ENCODE peak calls at places on chromosomes 16 and 17, in eight cellular contexts. One of them, this sample, is unnamed.

GRCh38 chr16:13351651-13352217 is 450.3 kb downstream of the SHISA9 start:
- DNase-seq in A549: no peak
- DNase-seq in IMR-90: no peak
- DNase-seq in neural progenitor cell: no peak
- DNase-seq in mesendoderm: peak
- DNase-seq in fibroblast of lung: no peak
- DNase-seq in PC-9: no peak
- DNase-seq in keratinocyte: no peak
- DNase-seq in this sample: no peak

GRCh38 chr17:71849783-71850768 is 270.7 kb upstream of the SOX9 start:
- DNase-seq in A549: no peak
- DNase-seq in IMR-90: no peak
- DNase-seq in neural progenitor cell: no peak
- DNase-seq in mesendoderm: no peak
- DNase-seq in fibroblast of lung: peak
- DNase-seq in PC-9: no peak
- DNase-seq in keratinocyte: no peak
- DNase-seq in this sample: no peak

GRCh38 chr17:40931311-40931710 is 6.1 kb downstream of the KRT23 start:
- DNase-seq in A549: no peak
- DNase-seq in IMR-90: no peak
- DNase-seq in neural progenitor cell: no peak
- DNase-seq in mesendoderm: no peak
- DNase-seq in fibroblast of lung: no peak
- DNase-seq in PC-9: peak
- DNase-seq in keratinocyte: no peak
- DNase-seq in this sample: no peak

GRCh38 chr17:74920679-74921044 is 2.4 kb downstream of the USH1G start:
- DNase-seq in A549: no peak
- DNase-seq in IMR-90: no peak
- DNase-seq in neural progenitor cell: no peak
- DNase-seq in mesendoderm: no peak
- DNase-seq in fibroblast of lung: no peak
- DNase-seq in PC-9: no peak
- DNase-seq in keratinocyte: no peak
- DNase-seq in this sample: no peak

GRCh38 chr17:28267720-28268609 is 51.0 kb upstream of the TMEM97 start:
- DNase-seq in A549: no peak
- DNase-seq in IMR-90: no peak
- DNase-seq in neural progenitor cell: no peak
- DNase-seq in mesendoderm: no peak
- DNase-seq in fibroblast of lung: no peak
- DNase-seq in PC-9: no peak
- DNase-seq in keratinocyte: no peak
- DNase-seq in this sample: no peak

GRCh38 chr16:70714526-70715112 is 28.8 kb upstream of the MTSS2 start:
- DNase-seq in A549: no peak
- DNase-seq in IMR-90: no peak
- DNase-seq in neural progenitor cell: no peak
- DNase-seq in mesendoderm: no peak
- DNase-seq in fibroblast of lung: no peak
- DNase-seq in PC-9: no peak
- DNase-seq in keratinocyte: no peak
- DNase-seq in this sample: no peak

GRCh38 chr17:77770331-77771105 is 188.0 kb upstream of the TNRC6C start:
- DNase-seq in A549: peak
- DNase-seq in IMR-90: peak
- DNase-seq in neural progenitor cell: no peak
- DNase-seq in mesendoderm: peak
- DNase-seq in fibroblast of lung: peak
- DNase-seq in PC-9: no peak
- DNase-seq in keratinocyte: no peak
- DNase-seq in this sample: no peak

GRCh38 chr17:81388612-81389367 is 6.5 kb upstream of the BAHCC1 start:
- DNase-seq in A549: peak
- DNase-seq in IMR-90: no peak
- DNase-seq in neural progenitor cell: peak
- DNase-seq in mesendoderm: peak
- DNase-seq in fibroblast of lung: peak
- DNase-seq in PC-9: no peak
- DNase-seq in keratinocyte: no peak
- DNase-seq in this sample: no peak

GRCh38 chr17:72158895-72159885 is 38.4 kb downstream of the SOX9 start:
- DNase-seq in A549: no peak
- DNase-seq in IMR-90: peak
- DNase-seq in neural progenitor cell: no peak
- DNase-seq in mesendoderm: no peak
- DNase-seq in fibroblast of lung: peak
- DNase-seq in PC-9: no peak
- DNase-seq in keratinocyte: no peak
- DNase-seq in this sample: no peak

GRCh38 chr17:78341559-78342437 is 18.1 kb downstream of the SOCS3 start:
- DNase-seq in A549: peak
- DNase-seq in IMR-90: peak
- DNase-seq in neural progenitor cell: peak
- DNase-seq in mesendoderm: peak
- DNase-seq in fibroblast of lung: peak
- DNase-seq in PC-9: peak
- DNase-seq in keratinocyte: no peak
- DNase-seq in this sample: no peak

GRCh38 chr16:23895052-23895451 is 59.3 kb downstream of the PRKCB start:
- DNase-seq in A549: no peak
- DNase-seq in IMR-90: no peak
- DNase-seq in neural progenitor cell: no peak
- DNase-seq in mesendoderm: no peak
- DNase-seq in fibroblast of lung: no peak
- DNase-seq in PC-9: no peak
- DNase-seq in keratinocyte: no peak
- DNase-seq in this sample: no peak

GRCh38 chr16:56041556-56042140 is 149.6 kb upstream of the GNAO1 start:
- DNase-seq in A549: peak
- DNase-seq in IMR-90: no peak
- DNase-seq in neural progenitor cell: peak
- DNase-seq in mesendoderm: peak
- DNase-seq in fibroblast of lung: no peak
- DNase-seq in PC-9: peak
- DNase-seq in keratinocyte: no peak
- DNase-seq in this sample: peak

GRCh38 chr17:28643979-28644781 is 778 bp downstream of the BLTP2 start:
- DNase-seq in A549: peak
- DNase-seq in IMR-90: peak
- DNase-seq in neural progenitor cell: peak
- DNase-seq in mesendoderm: peak
- DNase-seq in fibroblast of lung: peak
- DNase-seq in PC-9: peak
- DNase-seq in keratinocyte: no peak
- DNase-seq in this sample: peak

GRCh38 chr16:56413381-56413780 is 12.0 kb downstream of the AMFR start:
- DNase-seq in A549: no peak
- DNase-seq in IMR-90: no peak
- DNase-seq in neural progenitor cell: no peak
- DNase-seq in mesendoderm: no peak
- DNase-seq in fibroblast of lung: no peak
- DNase-seq in PC-9: no peak
- DNase-seq in keratinocyte: no peak
- DNase-seq in this sample: no peak

GRCh38 chr17:4241535-4241934 is 22.2 kb downstream of the ANKFY1 start:
- DNase-seq in A549: no peak
- DNase-seq in IMR-90: no peak
- DNase-seq in neural progenitor cell: no peak
- DNase-seq in mesendoderm: no peak
- DNase-seq in fibroblast of lung: no peak
- DNase-seq in PC-9: no peak
- DNase-seq in keratinocyte: no peak
- DNase-seq in this sample: no peak

GRCh38 chr17:27576429-27577123 is 54.4 kb upstream of the LGALS9 start:
- DNase-seq in A549: no peak
- DNase-seq in IMR-90: peak
- DNase-seq in neural progenitor cell: no peak
- DNase-seq in mesendoderm: peak
- DNase-seq in fibroblast of lung: no peak
- DNase-seq in PC-9: peak
- DNase-seq in keratinocyte: no peak
- DNase-seq in this sample: no peak

GRCh38 chr16:54511181-54511731 is 224.7 kb upstream of the IRX3 start:
- DNase-seq in A549: no peak
- DNase-seq in IMR-90: no peak
- DNase-seq in neural progenitor cell: peak
- DNase-seq in mesendoderm: peak
- DNase-seq in fibroblast of lung: peak
- DNase-seq in PC-9: no peak
- DNase-seq in keratinocyte: no peak
- DNase-seq in this sample: no peak
- H3K27ac ChIP-seq in A549: no peak
- H3K27ac ChIP-seq in IMR-90: no peak
- H3K27ac ChIP-seq in neural progenitor cell: no peak
- H3K27ac ChIP-seq in mesendoderm: no peak
- H3K27ac ChIP-seq in fibroblast of lung: no peak
- H3K27ac ChIP-seq in PC-9: no peak
- H3K27ac ChIP-seq in keratinocyte: no peak
- H3K27ac ChIP-seq in this sample: no peak

GRCh38 chr17:48571024-48571818 is 6.9 kb downstream of the HOXB4 start:
- DNase-seq in A549: no peak
- DNase-seq in IMR-90: peak
- DNase-seq in neural progenitor cell: no peak
- DNase-seq in mesendoderm: no peak
- DNase-seq in fibroblast of lung: peak
- DNase-seq in PC-9: no peak
- DNase-seq in keratinocyte: no peak
- DNase-seq in this sample: no peak
- H3K4me2 ChIP-seq in A549: no peak
- H3K4me2 ChIP-seq in IMR-90: peak
- H3K4me2 ChIP-seq in neural progenitor cell: no peak
- H3K4me2 ChIP-seq in mesendoderm: peak
- H3K4me2 ChIP-seq in fibroblast of lung: peak
- H3K4me2 ChIP-seq in PC-9: no peak
- H3K4me2 ChIP-seq in keratinocyte: no peak
- H3K4me2 ChIP-seq in this sample: no peak

GRCh38 chr16:30887927-30888326 is 6.0 kb downstream of the BCL7C start:
- DNase-seq in A549: no peak
- DNase-seq in IMR-90: no peak
- DNase-seq in neural progenitor cell: no peak
- DNase-seq in mesendoderm: no peak
- DNase-seq in fibroblast of lung: no peak
- DNase-seq in PC-9: no peak
- DNase-seq in keratinocyte: no peak
- DNase-seq in this sample: no peak

GRCh38 chr16:30884760-30885159 is 9.1 kb downstream of the BCL7C start:
- DNase-seq in A549: no peak
- DNase-seq in IMR-90: no peak
- DNase-seq in neural progenitor cell: no peak
- DNase-seq in mesendoderm: no peak
- DNase-seq in fibroblast of lung: no peak
- DNase-seq in PC-9: no peak
- DNase-seq in keratinocyte: no peak
- DNase-seq in this sample: no peak

GRCh38 chr16:30886145-30886544 is 7.7 kb downstream of the BCL7C start:
- DNase-seq in A549: no peak
- DNase-seq in IMR-90: no peak
- DNase-seq in neural progenitor cell: no peak
- DNase-seq in mesendoderm: no peak
- DNase-seq in fibroblast of lung: no peak
- DNase-seq in PC-9: no peak
- DNase-seq in keratinocyte: no peak
- DNase-seq in this sample: no peak

GRCh38 chr16:30882429-30883310 is 11.2 kb downstream of the BCL7C start:
- DNase-seq in A549: no peak
- DNase-seq in IMR-90: no peak
- DNase-seq in neural progenitor cell: no peak
- DNase-seq in mesendoderm: no peak
- DNase-seq in fibroblast of lung: no peak
- DNase-seq in PC-9: no peak
- DNase-seq in keratinocyte: no peak
- DNase-seq in this sample: no peak

GRCh38 chr16:30885196-30885595 is 8.7 kb downstream of the BCL7C start:
- DNase-seq in A549: no peak
- DNase-seq in IMR-90: no peak
- DNase-seq in neural progenitor cell: no peak
- DNase-seq in mesendoderm: no peak
- DNase-seq in fibroblast of lung: no peak
- DNase-seq in PC-9: no peak
- DNase-seq in keratinocyte: no peak
- DNase-seq in this sample: no peak
- H3K27ac ChIP-seq in A549: no peak
- H3K27ac ChIP-seq in IMR-90: no peak
- H3K27ac ChIP-seq in neural progenitor cell: no peak
- H3K27ac ChIP-seq in mesendoderm: no peak
- H3K27ac ChIP-seq in fibroblast of lung: no peak
- H3K27ac ChIP-seq in PC-9: no peak
- H3K27ac ChIP-seq in keratinocyte: no peak
- H3K27ac ChIP-seq in this sample: no peak

GRCh38 chr17:36930501-36930900 is 6.8 kb upstream of the LHX1 start:
- DNase-seq in A549: no peak
- DNase-seq in IMR-90: no peak
- DNase-seq in neural progenitor cell: no peak
- DNase-seq in mesendoderm: no peak
- DNase-seq in fibroblast of lung: no peak
- DNase-seq in PC-9: no peak
- DNase-seq in keratinocyte: no peak
- DNase-seq in this sample: no peak

GRCh38 chr17:36931096-36931696 is 6.1 kb upstream of the LHX1 start:
- DNase-seq in A549: no peak
- DNase-seq in IMR-90: no peak
- DNase-seq in neural progenitor cell: no peak
- DNase-seq in mesendoderm: no peak
- DNase-seq in fibroblast of lung: no peak
- DNase-seq in PC-9: no peak
- DNase-seq in keratinocyte: no peak
- DNase-seq in this sample: no peak

GRCh38 chr17:36932383-36933173 is 4.7 kb upstream of the LHX1 start:
- DNase-seq in A549: no peak
- DNase-seq in IMR-90: no peak
- DNase-seq in neural progenitor cell: no peak
- DNase-seq in mesendoderm: no peak
- DNase-seq in fibroblast of lung: no peak
- DNase-seq in PC-9: no peak
- DNase-seq in keratinocyte: no peak
- DNase-seq in this sample: no peak

GRCh38 chr17:36933174-36934143 is 3.8 kb upstream of the LHX1 start:
- DNase-seq in A549: no peak
- DNase-seq in IMR-90: no peak
- DNase-seq in neural progenitor cell: peak
- DNase-seq in mesendoderm: no peak
- DNase-seq in fibroblast of lung: no peak
- DNase-seq in PC-9: no peak
- DNase-seq in keratinocyte: no peak
- DNase-seq in this sample: no peak

DNA sequence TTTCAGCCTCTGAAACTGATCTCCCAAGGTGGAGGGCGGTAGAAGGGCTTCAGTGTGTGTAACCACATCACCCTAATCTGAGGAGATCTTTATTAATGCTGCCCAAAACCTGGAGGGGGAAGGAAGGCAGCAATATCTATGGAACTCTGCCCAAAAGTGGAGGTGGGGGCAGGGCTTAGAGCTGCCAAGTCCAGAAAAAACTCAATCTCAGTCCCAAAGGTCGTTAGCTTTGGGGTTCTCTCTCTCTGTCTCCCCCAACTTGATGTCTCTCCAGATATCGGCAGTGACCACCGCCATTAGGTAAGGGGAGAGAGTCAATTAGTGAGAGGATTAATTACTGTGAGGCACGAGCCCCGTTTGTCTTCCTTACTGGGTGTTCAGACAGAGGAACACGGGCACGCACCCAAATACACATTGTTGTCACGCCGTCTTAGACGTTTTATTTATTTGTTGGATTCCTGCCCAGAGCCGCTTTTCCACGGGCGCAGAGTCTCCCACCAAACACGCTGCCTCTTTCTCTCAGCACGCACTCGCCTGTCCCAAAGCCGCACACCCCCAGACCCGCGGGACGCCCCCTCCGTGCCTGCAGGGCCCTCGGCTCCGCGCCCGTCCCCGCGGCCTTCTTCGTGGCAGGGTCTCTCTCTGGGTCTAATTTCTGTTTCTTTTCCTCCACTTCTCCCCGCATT is 5.4 kb upstream of the LHX1 start:
- DNase-seq in A549: no peak
- DNase-seq in IMR-90: no peak
- DNase-seq in neural progenitor cell: no peak
- DNase-seq in mesendoderm: no peak
- DNase-seq in fibroblast of lung: no peak
- DNase-seq in PC-9: no peak
- DNase-seq in keratinocyte: no peak
- DNase-seq in this sample: no peak
- H3K4me2 ChIP-seq in A549: no peak
- H3K4me2 ChIP-seq in IMR-90: peak
- H3K4me2 ChIP-seq in neural progenitor cell: no peak
- H3K4me2 ChIP-seq in mesendoderm: peak
- H3K4me2 ChIP-seq in fibroblast of lung: peak
- H3K4me2 ChIP-seq in PC-9: no peak
- H3K4me2 ChIP-seq in keratinocyte: peak
- H3K4me2 ChIP-seq in this sample: no peak